ENCODE peak calls at places on chromosomes 11 and 22, in nine cellular contexts. H, F, E, D, Y, B, S, K and M are unnamed samples.

GRCh38 chr22:29553391-29554224 is at the start of gene THOC5:
- DNase-seq in H (peak; percentile 94), F (peak; percentile 79), E (peak; percentile 98), D (peak; percentile 89), Y (peak; percentile 93), B (peak; percentile 94), S (peak; percentile 79), K (peak; percentile 97), M (peak; percentile 91)

GRCh38 chr11:67582026-67582425 is 1.6 kb upstream of the GSTP1 start:
- DNase-seq in H (no peak), F (no peak), E (no peak), D (no peak), Y (no peak), B (no peak), S (no peak), K (no peak), M (no peak)

GRCh38 chr11:48001438-48002021 is 21.2 kb downstream of the PTPRJ start:
- DNase-seq in H (peak; percentile 9), F (no peak), E (no peak), D (no peak), Y (no peak), B (peak; percentile 85), S (peak; percentile 20), K (no peak), M (no peak)

GRCh38 chr22:37233751-37234631 is 10.1 kb downstream of the RAC2 start:
- DNase-seq in H (no peak), F (no peak), E (peak; percentile 74), D (no peak), Y (no peak), B (peak; percentile 51), S (no peak), K (no peak), M (no peak)

GRCh38 chr11:74319139-74319538 is 7.7 kb upstream of the P4HA3 start:
- DNase-seq in H (peak; percentile 73), F (no peak), E (no peak), D (no peak), Y (no peak), B (no peak), S (no peak), K (no peak), M (peak; percentile 67)

GRCh38 chr22:47944941-47945340 is 1182.5 kb downstream of the TBC1D22A start:
- DNase-seq in H (no peak), F (no peak), E (no peak), D (no peak), Y (no peak), B (no peak), S (no peak), K (no peak), M (no peak)

GRCh38 chr22:20522828-20523117 is 15.4 kb downstream of the MED15 start:
- DNase-seq in H (no peak), F (no peak), E (no peak), D (no peak), Y (no peak), B (no peak), S (no peak), K (no peak), M (no peak)

GRCh38 chr11:67347964-67348749 is 5.2 kb downstream of the POLD4 start:
- DNase-seq in H (no peak), F (no peak), E (no peak), D (no peak), Y (no peak), B (no peak), S (no peak), K (no peak), M (no peak)

GRCh38 chr22:43381693-43382092 is 30.1 kb upstream of the MPPED1 start:
- DNase-seq in H (no peak), F (no peak), E (peak; percentile 32), D (no peak), Y (peak; percentile 88), B (no peak), S (no peak), K (no peak), M (no peak)

GRCh38 chr11:62444271-62444833 is 25.5 kb downstream of the SCGB1A1 start:
- DNase-seq in H (no peak), F (no peak), E (peak; percentile 92), D (no peak), Y (peak; percentile 25), B (no peak), S (no peak), K (no peak), M (no peak)

GRCh38 chr11:68916439-68916838 is 12.7 kb downstream of the IGHMBP2 start:
- DNase-seq in H (no peak), F (no peak), E (no peak), D (no peak), Y (no peak), B (no peak), S (no peak), K (no peak), M (no peak)

GRCh38 chr11:65637794-65638317 is at the start of gene SIPA1:
- DNase-seq in H (peak; percentile 54), F (peak; percentile 72), E (peak; percentile 93), D (peak; percentile 93), Y (peak; percentile 43), B (peak; percentile 84), S (peak; percentile 73), K (peak; percentile 90), M (peak; percentile 95)

GRCh38 chr11:106956887-106957505 is 61.3 kb downstream of the GUCY1A2 start:
- DNase-seq in H (no peak), F (no peak), E (no peak), D (no peak), Y (no peak), B (no peak), S (no peak), K (peak; percentile 36), M (no peak)

GRCh38 chr11:113184498-113184897 is 129.9 kb upstream of the TTC12 start:
- DNase-seq in H (peak; percentile 66), F (no peak), E (no peak), D (no peak), Y (no peak), B (no peak), S (no peak), K (no peak), M (no peak)

GRCh38 chr11:924406-925157 is 1.1 kb upstream of the AP2A2 start:
- DNase-seq in H (no peak), F (no peak), E (no peak), D (no peak), Y (no peak), B (no peak), S (no peak), K (peak; percentile 79), M (no peak)

GRCh38 chr22:22906907-22907550 is 19.4 kb downstream of the IGLL5 start:
- DNase-seq in H (no peak), F (no peak), E (peak; percentile 37), D (no peak), Y (no peak), B (no peak), S (no peak), K (no peak), M (no peak)

GRCh38 chr11:110125632-110126031 is 32.4 kb downstream of the ZC3H12C start:
- DNase-seq in H (no peak), F (no peak), E (peak; percentile 62), D (no peak), Y (no peak), B (no peak), S (no peak), K (no peak), M (no peak)

GRCh38 chr22:34950480-34950879 is 115.5 kb upstream of the ISX start:
- DNase-seq in H (no peak), F (no peak), E (no peak), D (no peak), Y (no peak), B (no peak), S (no peak), K (no peak), M (no peak)

GRCh38 chr11:118699508-118700220 is 20.2 kb upstream of the TREH start:
- DNase-seq in H (no peak), F (no peak), E (peak; percentile 53), D (no peak), Y (no peak), B (peak; percentile 78), S (no peak), K (no peak), M (no peak)

GRCh38 chr11:5291207-5291838 is 10.4 kb downstream of the OR51B4 start:
- DNase-seq in H (no peak), F (no peak), E (no peak), D (no peak), Y (no peak), B (no peak), S (no peak), K (no peak), M (peak; percentile 19)

GRCh38 chr11:21944577-21944976 is 248.3 kb upstream of the ANO5 start:
- DNase-seq in H (no peak), F (no peak), E (no peak), D (no peak), Y (no peak), B (no peak), S (no peak), K (no peak), M (no peak)